ENCODE peak calls at places on chromosomes 5 and 9, in seven cellular contexts. A, Q, L, F, M, E and R are unnamed samples.
A peak's percentile ranks its signal among the peaks of the same experiment; 100 is the strongest.

GRCh38 chr9:123482295-123482970 is 126.4 kb downstream of the CRB2 start:
- DNase-seq in E (no peak), F (no peak), L (no peak), Q (no peak), M (no peak), A (no peak), R (peak; percentile 85)

GRCh38 chr9:34546834-34547827 is 24.3 kb upstream of the ENHO start:
- DNase-seq in A (peak; percentile 43), M (peak; percentile 65), E (peak; percentile 86), L (peak; percentile 42), Q (peak; percentile 20), F (no peak), R (peak; percentile 95)

GRCh38 chr5:66892715-66893114 is 296.5 kb downstream of the MAST4 start:
- DNase-seq in F (no peak), Q (no peak), L (no peak), E (no peak), A (no peak), M (no peak), R (no peak)

GRCh38 chr9:106954974-106955850 is 92.2 kb downstream of the ZNF462 start:
- DNase-seq in A (no peak), L (no peak), F (no peak), Q (no peak), E (no peak), M (no peak), R (no peak)

GRCh38 chr5:159049844-159050318 is 49.8 kb downstream of the EBF1 start:
- DNase-seq in A (peak; percentile 43), Q (no peak), L (no peak), E (no peak), F (no peak), M (no peak), R (no peak)

GRCh38 chr5:173663810-173664526 is 47.5 kb upstream of the BOD1 start:
- DNase-seq in A (no peak), F (no peak), Q (no peak), M (no peak), E (no peak), L (no peak), R (peak; percentile 50)

GRCh38 chr9:17137576-17137975 is 2.7 kb downstream of the CNTLN start:
- DNase-seq in L (no peak), E (no peak), Q (no peak), F (no peak), A (no peak), M (no peak), R (no peak)

GRCh38 chr5:150142800-150143724 is 12.6 kb downstream of the PDGFRB start:
- DNase-seq in F (no peak), E (no peak), L (peak; percentile 72), A (peak; percentile 95), M (peak; percentile 96), Q (peak; percentile 90), R (peak; percentile 57)

GRCh38 chr5:134133213-134133994 is 18.9 kb downstream of the TCF7 start:
- DNase-seq in F (no peak), A (no peak), Q (no peak), L (peak; percentile 7), E (no peak), M (peak; percentile 62), R (peak; percentile 43)

GRCh38 chr9:137318976-137319375 is 16.9 kb upstream of the NRARP start:
- DNase-seq in L (no peak), F (no peak), Q (no peak), M (peak; percentile 83), A (peak; percentile 53), E (peak; percentile 80), R (peak; percentile 82)

GRCh38 chr5:31937226-31937625 is 236.9 kb downstream of the GOLPH3 start:
- DNase-seq in L (no peak), M (no peak), Q (no peak), A (no peak), E (no peak), F (no peak), R (no peak)

GRCh38 chr9:125953314-125954019 is 206.3 kb downstream of the PBX3 start:
- DNase-seq in A (no peak), M (no peak), E (no peak), F (no peak), L (no peak), Q (no peak), R (no peak)

GRCh38 chr9:113963017-113963620 is 87.0 kb downstream of the ZNF618 start:
- DNase-seq in L (no peak), A (peak; percentile 37), M (no peak), E (peak; percentile 76), Q (no peak), F (peak; percentile 18), R (peak; percentile 86)

DNA sequence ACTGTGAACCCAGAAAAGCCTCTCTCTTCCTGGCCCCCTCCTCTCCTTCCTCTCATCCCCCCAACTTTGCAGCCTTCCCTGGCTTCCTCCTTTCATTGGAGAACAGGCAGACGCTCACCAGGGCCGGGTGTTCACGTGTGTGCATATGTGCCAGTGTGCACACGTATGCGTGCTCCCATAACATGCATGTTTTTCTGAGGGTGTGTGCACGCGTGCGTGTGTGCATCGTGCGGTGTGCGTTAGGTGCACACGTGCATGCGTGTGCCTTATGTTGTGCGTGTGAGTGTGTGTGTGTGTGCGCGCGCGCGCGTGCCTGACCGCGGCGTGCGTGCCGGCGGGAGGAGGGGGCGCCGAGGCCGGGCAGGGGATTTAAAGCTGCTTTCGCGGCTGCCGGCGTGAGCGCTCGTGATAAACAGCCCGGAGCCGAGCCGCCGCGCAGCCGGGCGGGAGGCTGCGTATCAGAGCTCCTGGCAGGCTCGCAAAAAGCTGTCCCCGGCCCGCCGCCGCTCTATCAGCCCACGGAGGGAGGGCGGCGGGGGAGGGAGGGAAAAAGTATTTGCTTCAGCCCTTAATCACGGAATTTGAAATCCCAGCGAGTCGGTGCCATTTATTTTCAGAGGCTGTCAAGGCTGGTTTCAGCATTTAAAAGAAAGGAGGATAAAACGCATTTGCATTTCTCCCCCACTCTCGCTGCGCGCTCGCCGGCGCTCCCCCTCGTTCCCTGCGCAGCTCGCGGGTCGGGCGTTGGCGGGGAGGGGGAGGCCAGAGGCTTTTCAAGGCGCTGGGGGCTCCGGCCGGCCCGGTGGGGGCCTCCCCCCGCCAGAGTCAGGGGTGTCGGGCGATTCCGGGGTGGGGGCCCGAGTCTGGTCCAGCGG is 183.9 kb downstream of the C9orf50 start:
- DNase-seq in E (peak; percentile 85), F (no peak), L (no peak), M (peak; percentile 86), A (no peak), Q (no peak), R (peak; percentile 74)
- H3K4me3 ChIP-seq in E (peak overlapping the region; percentile 55), F (no peak overlapping the region), L (peak overlapping the region; percentile 62), M (peak overlapping the region; percentile 65), A (peak overlapping the region; percentile 60), Q (peak overlapping the region; percentile 47), R (peak overlapping the region; percentile 77)

DNA sequence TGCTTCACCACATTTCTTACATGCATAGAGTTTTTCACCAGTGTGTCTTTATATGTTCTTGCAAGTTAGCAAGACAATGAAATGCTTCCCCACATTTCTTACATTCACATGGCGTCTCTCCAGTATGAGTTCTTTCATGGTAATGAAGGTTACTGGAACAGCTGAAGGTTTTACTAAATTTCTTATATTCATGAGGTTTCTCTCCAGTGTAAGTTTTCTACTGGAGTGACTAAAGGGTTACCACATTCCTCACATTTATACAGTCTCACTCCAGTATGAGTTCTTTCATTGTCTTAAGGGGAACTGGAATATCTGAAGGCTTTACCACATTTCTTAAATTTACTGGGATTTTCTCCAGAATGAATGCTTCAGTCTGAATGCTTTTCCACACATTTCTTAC is 350.3 kb downstream of the MAT2B start:
- DNase-seq in L (no peak), A (no peak), F (no peak), M (no peak), E (no peak), Q (no peak), R (no peak)
- TF ChIP-seq CTCF in L (no peak), A (no peak), F (no peak), M (no peak), E (no peak), Q (no peak), R (no peak)

GRCh38 chr5:39192449-39193160 is 26.8 kb downstream of the FYB1 start:
- DNase-seq in Q (no peak), L (no peak), M (no peak), E (no peak), A (no peak), F (no peak), R (no peak)
- H3K4me3 ChIP-seq in Q (no peak overlapping the region), L (no peak overlapping the region), M (no peak overlapping the region), E (no peak overlapping the region), A (no peak overlapping the region), F (no peak overlapping the region), R (no peak overlapping the region)

GRCh38 chr5:132479812-132480441 is 10.6 kb downstream of the IRF1 start:
- DNase-seq in E (no peak), A (no peak), F (no peak), Q (no peak), M (no peak), L (no peak), R (no peak)
- TF ChIP-seq CTCF in E (no peak), A (no peak), F (peak; percentile 28), Q (no peak), M (no peak), L (no peak), R (peak; percentile 32)

GRCh38 chr5:123085638-123086286 is 3.3 kb upstream of the PRDM6 start:
- DNase-seq in L (no peak), Q (no peak), F (no peak), M (no peak), A (no peak), E (no peak), R (peak; percentile 65)

GRCh38 chr5:123086376-123087055 is 2.5 kb upstream of the PRDM6 start:
- DNase-seq in A (no peak), L (no peak), E (peak; percentile 47), F (no peak), Q (no peak), M (no peak), R (peak; percentile 81)

GRCh38 chr5:123084730-123085605 is 4.1 kb upstream of the PRDM6 start:
- DNase-seq in F (no peak), M (no peak), L (no peak), A (no peak), Q (no peak), E (no peak), R (peak; percentile 61)

GRCh38 chr5:123080215-123080614 is 8.8 kb upstream of the PRDM6 start:
- DNase-seq in A (no peak), E (no peak), F (no peak), M (no peak), Q (no peak), L (no peak), R (no peak)

DNA sequence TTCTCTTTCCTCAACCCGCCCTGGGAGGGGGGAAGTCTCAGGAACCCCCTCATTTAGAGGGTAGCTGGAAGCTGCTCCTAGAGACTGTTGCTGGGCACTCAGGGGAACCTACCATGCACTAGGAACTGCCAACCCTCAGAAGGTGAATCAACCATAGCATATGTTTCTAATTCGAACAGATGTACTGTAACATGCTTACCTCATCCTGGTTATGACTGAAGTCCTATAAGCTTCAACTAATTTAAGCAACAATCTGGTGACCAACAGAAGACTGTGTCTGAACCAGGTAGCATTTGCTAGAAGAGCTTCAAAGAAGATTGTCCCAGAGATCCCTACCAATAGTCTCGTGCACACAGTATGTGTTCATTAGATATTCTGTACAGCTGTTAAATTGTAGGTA is 5.7 kb upstream of the PRDM6 start:
- DNase-seq in Q (no peak), F (no peak), A (no peak), L (no peak), E (no peak), M (no peak), R (no peak)
- H3K4me3 ChIP-seq in Q (no peak overlapping the region), F (no peak overlapping the region), A (no peak overlapping the region), L (no peak overlapping the region), E (no peak overlapping the region), M (no peak overlapping the region), R (no peak overlapping the region)

GRCh38 chr9:88773627-88774244 is 217.5 kb upstream of the S1PR3 start:
- DNase-seq in A (no peak), L (no peak), M (no peak), F (no peak), Q (no peak), E (peak; percentile 61), R (no peak)
- TF ChIP-seq CTCF in A (no peak), L (peak; percentile 17), M (no peak), F (no peak), Q (peak; percentile 24), E (peak; percentile 16), R (peak; percentile 44)